ENCODE peak calls at places on chromosome 15, in four cellular contexts. O is HepG2, G is K562, Z is GM12878. R is an unnamed sample.

GRCh38 chr15:85379403-85380131 is 836 bp upstream of the AKAP13 start:
- DNase-seq in O (no peak), G (no peak), Z (no peak), R (peak)

GRCh38 chr15:98881526-98882517 is 125.8 kb downstream of the PGPEP1L start:
- DNase-seq in O (peak), G (peak), Z (no peak), R (peak)

GRCh38 chr15:82047493-82048446 is 2.0 kb upstream of the MEX3B start:
- DNase-seq in O (no peak), G (no peak), Z (no peak), R (peak)

GRCh38 chr15:55707523-55707922 is 35.4 kb downstream of the PRTG start:
- DNase-seq in O (no peak), G (no peak), Z (no peak), R (no peak)

GRCh38 chr15:71443538-71443937 is 328.3 kb downstream of the THSD4 start:
- DNase-seq in O (peak), G (peak), Z (no peak), R (peak)

GRCh38 chr15:70437882-70438331 is 325.5 kb downstream of the UACA start:
- DNase-seq in O (no peak), G (no peak), Z (no peak), R (no peak)

GRCh38 chr15:48086582-48086981 is 34.2 kb upstream of the SLC24A5 start:
- DNase-seq in O (no peak), G (no peak), Z (no peak), R (no peak)

GRCh38 chr15:86624261-86625036 is 544.8 kb downstream of the AGBL1 start:
- DNase-seq in O (peak), G (no peak), Z (no peak), R (peak)

GRCh38 chr15:40584191-40584590 is 9.9 kb upstream of the KNL1 start:
- DNase-seq in O (no peak), G (no peak), Z (no peak), R (no peak)

GRCh38 chr15:101210466-101210865 is 41.4 kb downstream of the CHSY1 start:
- DNase-seq in O (no peak), G (no peak), Z (no peak), R (no peak)

GRCh38 chr15:40058476-40059140 is 19.6 kb upstream of the SRP14 start:
- DNase-seq in O (no peak), G (no peak), Z (no peak), R (no peak)

GRCh38 chr15:90002428-90002844 is 1.3 kb downstream of the ZNF710 start:
- DNase-seq in O (no peak), G (peak), Z (no peak), R (peak)

GRCh38 chr15:42371125-42371524 is 11.8 kb downstream of the CAPN3 start:
- DNase-seq in O (peak), G (peak), Z (no peak), R (no peak)

GRCh38 chr15:78360426-78360825 is 20.3 kb downstream of the CRABP1 start:
- DNase-seq in O (no peak), G (no peak), Z (no peak), R (no peak)

GRCh38 chr15:77944002-77944867 is 133.3 kb downstream of the TBC1D2B start:
- DNase-seq in O (peak), G (peak), Z (no peak), R (peak)

GRCh38 chr15:73994912-73995622 is 551 bp downstream of the PML start:
- DNase-seq in O (no peak), G (peak), Z (no peak), R (no peak)

GRCh38 chr15:96720251-96720650 is 389.8 kb downstream of the NR2F2 start:
- DNase-seq in O (no peak), G (no peak), Z (no peak), R (no peak)

GRCh38 chr15:72200395-72201237 is 3.0 kb upstream of the GRAMD2A start:
- DNase-seq in O (no peak), G (no peak), Z (no peak), R (no peak)

GRCh38 chr15:91426412-91426811 is 326.4 kb downstream of the SV2B start:
- DNase-seq in O (no peak), G (no peak), Z (no peak), R (no peak)

GRCh38 chr15:72195101-72195511 is 2.5 kb downstream of the GRAMD2A start:
- DNase-seq in O (no peak), G (peak), Z (no peak), R (no peak)

GRCh38 chr15:98873441-98874218 is 134.0 kb downstream of the PGPEP1L start:
- DNase-seq in O (no peak), G (no peak), Z (no peak), R (no peak)

GRCh38 chr15:65902373-65902772 is 33.1 kb downstream of the RAB11A start:
- DNase-seq in O (peak), G (peak), Z (peak), R (peak)

GRCh38 chr15:63495780-63496179 is 8.6 kb upstream of the USP3 start:
- DNase-seq in O (no peak), G (no peak), Z (no peak), R (no peak)

GRCh38 chr15:86016750-86017149 is 62.9 kb upstream of the AGBL1 start:
- DNase-seq in O (no peak), G (no peak), Z (no peak), R (no peak)

GRCh38 chr15:78437107-78437761 is 782 bp upstream of the IREB2 start:
- DNase-seq in O (no peak), G (peak), Z (no peak), R (no peak)

GRCh38 chr15:36826948-36827347 is 247.5 kb downstream of the CDIN1 start:
- DNase-seq in O (no peak), G (no peak), Z (no peak), R (no peak)
- TF ChIP-seq MYC in O (no peak), G (no peak), Z (no peak), R (no peak)

GRCh38 chr15:38440353-38441129 is 13.4 kb upstream of the FAM98B start:
- DNase-seq in O (peak), G (peak), Z (peak), R (peak)
- H2AFZ ChIP-seq in O (no peak), G (peak), Z (peak), R (no peak)

DNA sequence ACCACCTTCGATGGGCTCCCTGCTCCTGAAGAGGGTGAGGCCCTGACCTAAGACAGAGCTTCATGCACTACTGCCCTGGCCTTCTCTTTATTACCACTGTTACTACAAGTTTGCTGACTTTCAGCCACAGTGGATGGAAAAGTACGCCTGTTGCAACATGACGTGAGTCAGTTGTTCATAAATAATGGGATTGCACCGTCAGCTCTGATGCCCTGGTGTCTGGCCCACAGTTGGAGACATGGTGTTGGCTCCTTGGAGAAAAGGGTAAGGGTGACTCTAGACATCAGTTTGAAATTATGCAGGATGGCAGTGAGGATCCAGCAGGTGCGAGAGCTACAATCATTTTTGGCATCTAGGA is 5.4 kb downstream of the PAQR5 start:
- DNase-seq in O (peak), G (no peak), Z (no peak), R (no peak)
- H3K4me2 ChIP-seq in O (peak), G (no peak), Z (no peak), R (no peak)

DNA sequence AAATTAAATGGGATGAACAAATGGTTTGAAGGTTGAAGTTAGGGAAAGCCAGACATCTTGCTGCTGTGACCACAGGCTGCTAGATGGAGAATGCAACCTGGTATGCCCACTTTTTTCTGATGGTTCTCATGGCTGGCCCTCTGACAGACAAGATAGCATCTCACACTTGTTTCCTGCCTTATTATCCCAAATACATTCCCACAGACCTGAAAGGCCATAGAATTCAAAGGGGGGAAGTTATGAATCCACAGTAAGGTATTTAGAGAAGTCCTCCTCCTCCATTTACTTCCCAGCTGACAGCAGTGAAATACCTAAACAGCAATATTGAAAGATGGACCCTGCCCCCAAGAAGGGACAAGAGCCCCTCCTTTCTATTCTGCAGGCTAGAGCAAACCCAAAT is 32.4 kb downstream of the LEO1 start:
- DNase-seq in O (no peak), G (no peak), Z (no peak), R (peak)
- TF ChIP-seq MYC in O (no peak), G (no peak), Z (no peak), R (no peak)

R was measured in endothelial cell of umbilical vein.